ENCODE peak calls at places on chromosomes 4 and X, in five cellular contexts. X, Q, C, Y and M are unnamed samples.
A peak's percentile ranks its signal among the peaks of the same experiment; 100 is the strongest.

GRCh38 chr4:30802622-30803323 is 82.6 kb downstream of the PCDH7 start:
- DNase-seq in X (no peak), Q (peak; percentile 46), C (no peak), Y (no peak), M (peak; percentile 62)

GRCh38 chr4:162506253-162506652 is 342.5 kb upstream of the FSTL5 start:
- DNase-seq in X (no peak), Q (no peak), C (no peak), Y (peak; percentile 80), M (peak; percentile 68)

GRCh38 chrX:130014770-130015169 is 32.3 kb downstream of the BCORL1 start:
- DNase-seq in X (no peak), Q (no peak), C (no peak), Y (no peak), M (no peak)

GRCh38 chrX:3244955-3245354 is 101.5 kb downstream of the MXRA5 start:
- DNase-seq in X (no peak), Q (peak; percentile 29), C (no peak), Y (no peak), M (peak; percentile 49)

GRCh38 chr4:8198906-8199593 is at the start of gene SH3TC1:
- DNase-seq in X (peak; percentile 86), Q (peak; percentile 92), C (peak; percentile 69), Y (peak; percentile 92), M (peak; percentile 92)

GRCh38 chr4:169079942-169080827 is 70.1 kb upstream of the CBR4 start:
- DNase-seq in X (no peak), Q (peak; percentile 49), C (peak; percentile 56), Y (peak; percentile 94), M (peak; percentile 16)

GRCh38 chr4:14862881-14863280 is 139.4 kb upstream of the CPEB2 start:
- DNase-seq in X (no peak), Q (no peak), C (no peak), Y (no peak), M (no peak)

GRCh38 chr4:140448830-140449229 is 21.4 kb upstream of the CLGN start:
- DNase-seq in X (no peak), Q (peak; percentile 6), C (no peak), Y (peak; percentile 5), M (peak; percentile 51)

GRCh38 chr4:178080312-178080711 is 638.1 kb upstream of the AGA start:
- DNase-seq in X (no peak), Q (peak; percentile 24), C (no peak), Y (no peak), M (no peak)

GRCh38 chrX:153970398-153971123 is 1.1 kb downstream of the HCFC1 start:
- DNase-seq in X (no peak), Q (peak; percentile 14), C (no peak), Y (peak; percentile 85), M (peak; percentile 58)

DNA sequence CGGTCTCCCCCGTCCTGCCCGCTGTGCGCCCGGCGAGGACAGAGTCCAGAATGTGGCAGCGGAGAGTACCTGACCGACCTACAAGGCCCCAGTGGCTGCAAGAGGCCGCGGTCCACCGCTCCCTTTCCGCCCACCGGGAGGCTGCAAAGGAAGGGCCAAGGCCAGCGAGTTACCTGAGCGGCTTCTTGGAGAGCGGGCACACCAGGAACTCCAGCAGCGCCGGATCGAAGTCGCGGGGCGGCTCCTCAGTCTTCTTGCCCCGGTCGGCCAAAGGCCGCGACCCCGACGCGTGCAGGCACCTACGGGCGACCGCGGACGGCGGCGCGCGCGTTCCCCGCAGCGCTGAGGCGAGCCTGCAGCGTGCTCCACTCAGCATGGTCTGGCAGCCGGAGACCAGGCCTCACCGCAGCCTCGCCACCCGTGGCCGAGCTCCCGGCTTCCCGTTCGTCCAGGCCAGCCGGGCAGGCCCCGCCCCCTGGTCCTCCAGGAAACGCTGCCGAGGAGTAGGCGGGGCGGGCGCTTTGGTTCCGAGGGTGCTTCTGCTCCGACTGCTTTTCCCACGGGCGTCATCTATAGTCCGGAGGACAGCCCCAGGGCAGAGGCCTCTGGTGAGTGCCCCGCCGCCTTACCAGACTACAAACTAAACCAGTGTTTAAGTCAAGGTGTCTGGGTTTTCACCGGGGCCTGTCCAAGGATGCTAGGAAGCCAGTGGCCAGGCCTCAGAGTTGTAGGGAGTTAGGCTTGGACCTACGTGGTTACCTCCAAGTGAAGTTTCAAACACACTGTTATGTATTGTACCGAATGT is at the start of gene PYURF:
- DNase-seq in X (peak; percentile 65), Q (peak; percentile 93), C (peak; percentile 93), Y (peak; percentile 96), M (peak; percentile 93)
- TF ChIP-seq CTCF in X (no peak), Q (no peak), C (no peak), Y (no peak), M (no peak)

GRCh38 chrX:82748901-82749505 is 759.1 kb upstream of the POU3F4 start:
- DNase-seq in X (no peak), Q (peak; percentile 18), C (no peak), Y (no peak), M (peak; percentile 28)
- TF ChIP-seq CTCF in X (no peak), Q (no peak), C (no peak), Y (no peak), M (no peak)

DNA sequence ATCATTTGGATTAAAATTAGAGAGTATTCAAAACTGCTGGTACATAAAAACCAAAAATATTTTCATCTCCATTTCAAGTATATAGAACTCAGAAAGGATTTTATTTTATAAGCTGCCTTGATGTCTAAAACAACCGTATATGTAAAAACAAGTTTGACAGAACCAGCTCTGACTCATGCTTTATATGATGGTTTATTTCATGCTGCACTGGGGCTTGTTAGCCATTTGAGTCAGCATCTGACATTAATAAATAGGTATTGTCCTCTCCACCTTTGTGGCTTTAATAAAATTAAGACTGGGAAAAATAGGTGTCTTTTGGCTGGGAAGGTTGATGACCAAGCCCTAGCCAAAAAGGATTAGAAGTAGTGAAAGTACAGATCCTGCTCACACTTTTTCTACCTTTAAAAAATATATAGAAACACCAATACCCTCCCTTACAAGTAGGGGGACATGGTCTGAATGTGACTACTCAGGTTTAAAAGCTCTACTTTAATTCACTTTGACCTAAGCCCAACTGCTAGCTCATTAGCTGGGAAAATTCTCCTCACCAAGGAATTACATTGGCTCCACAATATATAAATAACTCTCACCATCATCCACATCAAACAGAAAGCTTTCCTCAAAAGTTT is 228.1 kb downstream of the ADAMTS3 start:
- DNase-seq in X (no peak), Q (peak; percentile 83), C (no peak), Y (no peak), M (peak; percentile 11)
- TF ChIP-seq CTCF in X (no peak), Q (peak; percentile 7), C (no peak), Y (no peak), M (no peak)

DNA sequence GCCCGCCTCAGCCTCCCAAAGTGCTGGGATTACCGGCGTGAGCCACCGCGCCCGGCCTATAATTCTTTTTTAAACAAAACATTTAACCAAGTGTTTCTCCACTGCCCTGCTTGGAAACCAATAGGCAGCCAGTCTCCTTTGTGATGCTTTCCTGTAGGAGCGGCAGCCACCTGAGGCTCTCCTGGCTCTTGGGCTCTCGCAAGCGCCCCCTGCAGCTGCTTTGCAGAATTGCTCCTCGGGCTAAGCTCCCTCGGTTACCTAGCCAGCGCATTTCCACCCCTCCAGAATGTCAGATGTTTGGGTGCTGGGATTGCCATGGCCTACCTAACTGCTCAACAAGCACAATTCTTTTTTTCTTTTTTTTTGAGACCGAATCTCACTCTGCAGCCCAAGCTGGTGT is 7.7 kb downstream of the S100P start:
- DNase-seq in X (no peak), Q (no peak), C (no peak), Y (no peak), M (no peak)
- TF ChIP-seq CTCF in X (no peak), Q (peak; percentile 25), C (no peak), Y (peak; percentile 40), M (peak; percentile 40)

GRCh38 chr4:67091668-67092067 is 453.6 kb downstream of the CENPC start:
- DNase-seq in X (no peak), Q (no peak), C (no peak), Y (no peak), M (no peak)

GRCh38 chr4:67082746-67083145 is 462.6 kb downstream of the CENPC start:
- DNase-seq in X (no peak), Q (no peak), C (no peak), Y (no peak), M (no peak)

GRCh38 chr4:67083496-67083895 is 461.8 kb downstream of the CENPC start:
- DNase-seq in X (no peak), Q (no peak), C (no peak), Y (no peak), M (no peak)

GRCh38 chr4:67084801-67085200 is 460.5 kb downstream of the CENPC start:
- DNase-seq in X (no peak), Q (no peak), C (no peak), Y (no peak), M (no peak)

GRCh38 chr4:67087897-67088296 is 457.4 kb downstream of the CENPC start:
- DNase-seq in X (no peak), Q (peak; percentile 62), C (no peak), Y (no peak), M (peak; percentile 64)
- TF ChIP-seq CTCF in X (peak; percentile 7), Q (peak; percentile 74), C (no peak), Y (peak; percentile 25), M (peak; percentile 61)

GRCh38 chrX:50098749-50099148 is 102.1 kb downstream of the AKAP4 start:
- DNase-seq in X (no peak), Q (no peak), C (no peak), Y (no peak), M (no peak)

GRCh38 chrX:50103866-50104566 is 96.8 kb downstream of the AKAP4 start:
- DNase-seq in X (no peak), Q (no peak), C (no peak), Y (peak; percentile 18), M (no peak)

GRCh38 chrX:50098241-50098640 is 102.6 kb downstream of the AKAP4 start:
- DNase-seq in X (no peak), Q (no peak), C (no peak), Y (no peak), M (no peak)

GRCh38 chrX:50097121-50097520 is 103.7 kb downstream of the AKAP4 start:
- DNase-seq in X (no peak), Q (no peak), C (no peak), Y (no peak), M (no peak)

GRCh38 chrX:50100188-50100587 is 100.6 kb downstream of the AKAP4 start:
- DNase-seq in X (peak; percentile 4), Q (peak; percentile 12), C (no peak), Y (peak; percentile 28), M (peak; percentile 8)
- TF ChIP-seq CTCF in X (peak; percentile 44), Q (peak; percentile 29), C (no peak), Y (peak; percentile 41), M (peak; percentile 13)

GRCh38 chrX:50903387-50904027 is 7.0 kb upstream of the BMP15 start:
- DNase-seq in X (peak; percentile 18), Q (peak; percentile 53), C (no peak), Y (peak; percentile 62), M (peak; percentile 60)
- TF ChIP-seq CTCF in X (peak; percentile 28), Q (peak; percentile 66), C (peak; percentile 20), Y (peak; percentile 85), M (peak; percentile 35)

DNA sequence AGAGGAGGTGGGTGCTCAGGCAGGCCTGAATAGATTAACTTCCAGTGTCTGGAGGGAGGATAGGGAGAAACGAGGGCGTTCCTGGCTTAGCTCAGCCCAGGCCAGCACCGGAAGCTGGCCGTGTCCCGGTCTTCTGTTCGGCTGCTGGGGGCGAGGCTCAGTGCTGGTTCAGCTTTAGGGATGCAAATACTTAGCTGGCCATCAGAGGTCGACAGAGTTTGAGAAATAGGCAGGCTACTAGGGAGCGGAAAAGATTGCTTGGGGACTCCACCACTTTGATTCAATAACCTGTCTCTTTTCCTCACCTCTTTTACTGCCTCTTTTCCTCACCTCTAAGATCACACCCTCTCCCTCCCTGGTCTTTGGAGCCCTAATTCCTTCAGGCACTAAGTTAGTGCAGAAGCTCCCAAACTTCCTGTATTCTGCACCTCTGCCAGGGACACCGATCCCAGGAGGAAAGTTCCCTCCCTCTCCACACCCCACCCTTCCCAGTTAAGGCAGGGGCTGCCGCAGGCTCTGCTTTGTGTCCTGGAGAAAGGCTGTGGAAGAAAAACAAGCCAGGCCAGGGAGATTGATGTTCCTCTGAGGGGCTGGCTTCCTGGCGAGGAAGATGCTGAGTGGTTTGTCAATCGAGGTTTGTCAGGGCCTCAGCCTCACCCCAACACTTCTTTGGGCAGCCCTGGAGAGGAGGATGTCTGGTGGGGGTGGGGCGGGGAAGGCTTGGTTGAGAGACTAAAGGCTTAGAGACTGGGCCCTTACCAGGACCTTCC is 6.0 kb upstream of the EFNB1 start:
- DNase-seq in X (peak; percentile 36), Q (peak; percentile 58), C (no peak), Y (peak; percentile 72), M (peak; percentile 65)
- TF ChIP-seq CTCF in X (peak; percentile 61), Q (peak; percentile 68), C (peak; percentile 40), Y (peak; percentile 80), M (peak; percentile 76)